ENCODE peak calls at places on chromosomes 3 and 15, in four cellular contexts. One of them, this sample, is unnamed.
A peak's percentile ranks its signal among the peaks of the same experiment; 100 is the strongest.

GRCh38 chr3:54882114-54882833 is 45.6 kb downstream of the LRTM1 start:
- DNase-seq in HEK293T: no peak
- DNase-seq in NCI-H345: no peak
- DNase-seq in hepatic stellate cell: peak; percentile 48
- DNase-seq in this sample: no peak

GRCh38 chr3:171347017-171347979 is 112.9 kb downstream of the TNIK start:
- DNase-seq in HEK293T: no peak
- DNase-seq in NCI-H345: no peak
- DNase-seq in hepatic stellate cell: peak; percentile 3
- DNase-seq in this sample: no peak

GRCh38 chr15:37260255-37260654 is 159.9 kb upstream of the MEIS2 start:
- DNase-seq in HEK293T: no peak
- DNase-seq in NCI-H345: no peak
- DNase-seq in hepatic stellate cell: no peak
- DNase-seq in this sample: no peak

GRCh38 chr3:177201707-177202397 is 4.6 kb upstream of the TBL1XR1 start:
- DNase-seq in HEK293T: no peak
- DNase-seq in NCI-H345: no peak
- DNase-seq in hepatic stellate cell: no peak
- DNase-seq in this sample: no peak

GRCh38 chr3:79490165-79491028 is 277.4 kb downstream of the ROBO1 start:
- DNase-seq in HEK293T: no peak
- DNase-seq in NCI-H345: no peak
- DNase-seq in hepatic stellate cell: no peak
- DNase-seq in this sample: no peak

GRCh38 chr15:48414015-48414414 is 82.8 kb downstream of the DUT start:
- DNase-seq in HEK293T: no peak
- DNase-seq in NCI-H345: no peak
- DNase-seq in hepatic stellate cell: no peak
- DNase-seq in this sample: no peak

GRCh38 chr3:3305087-3305486 is 125.6 kb upstream of the CRBN start:
- DNase-seq in HEK293T: no peak
- DNase-seq in NCI-H345: no peak
- DNase-seq in hepatic stellate cell: no peak
- DNase-seq in this sample: no peak

GRCh38 chr3:131326307-131326706 is 55.3 kb upstream of the NUDT16 start:
- DNase-seq in HEK293T: no peak
- DNase-seq in NCI-H345: no peak
- DNase-seq in hepatic stellate cell: no peak
- DNase-seq in this sample: no peak

GRCh38 chr3:74507691-74508090 is 106.8 kb downstream of the CNTN3 start:
- DNase-seq in HEK293T: no peak
- DNase-seq in NCI-H345: no peak
- DNase-seq in hepatic stellate cell: no peak
- DNase-seq in this sample: no peak

GRCh38 chr3:45560270-45561020 is 34.1 kb upstream of the LIMD1 start:
- DNase-seq in HEK293T: no peak
- DNase-seq in NCI-H345: no peak
- DNase-seq in hepatic stellate cell: no peak
- DNase-seq in this sample: no peak

GRCh38 chr3:179796421-179796820 is 143.6 kb downstream of the USP13 start:
- DNase-seq in HEK293T: no peak
- DNase-seq in NCI-H345: no peak
- DNase-seq in hepatic stellate cell: no peak
- DNase-seq in this sample: no peak

GRCh38 chr15:50233192-50233736 is 32.3 kb downstream of the HDC start:
- DNase-seq in HEK293T: no peak
- DNase-seq in NCI-H345: no peak
- DNase-seq in hepatic stellate cell: no peak
- DNase-seq in this sample: no peak

GRCh38 chr15:33384307-33384706 is 73.5 kb downstream of the RYR3 start:
- DNase-seq in HEK293T: no peak
- DNase-seq in NCI-H345: no peak
- DNase-seq in hepatic stellate cell: no peak
- DNase-seq in this sample: no peak

GRCh38 chr15:91022075-91022831 is at the start of gene VPS33B:
- DNase-seq in HEK293T: peak; percentile 80
- DNase-seq in NCI-H345: peak; percentile 87
- DNase-seq in hepatic stellate cell: peak; percentile 78
- DNase-seq in this sample: peak; percentile 51

This sample was measured in NCI-H510A.